ENCODE peak calls at places on chromosomes 12 and 14, in five cellular contexts. T, J, Y, K and X are unnamed samples.

GRCh38 chr12:109770861-109771670 is 57.4 kb downstream of the FAM222A start:
- DNase-seq in J (no peak), T (no peak), Y (no peak), K (no peak), X (peak; percentile 34)

GRCh38 chr12:78403681-78404080 is 460.9 kb upstream of the SYT1 start:
- DNase-seq in T (no peak), K (no peak), Y (no peak), J (no peak), X (no peak)

GRCh38 chr12:96199465-96199864 is 5.3 kb downstream of the ELK3 start:
- DNase-seq in J (no peak), T (no peak), K (no peak), Y (no peak), X (no peak)

GRCh38 chr14:50798048-50798421 is 32.9 kb downstream of the NIN start:
- DNase-seq in Y (no peak), T (no peak), K (peak; percentile 42), J (no peak), X (no peak)

GRCh38 chr12:79420146-79420618 is 270.6 kb downstream of the PAWR start:
- DNase-seq in K (no peak), T (no peak), J (peak; percentile 45), Y (peak; percentile 73), X (no peak)

GRCh38 chr12:66055837-66056319 is 74.7 kb downstream of the LLPH start:
- DNase-seq in T (no peak), J (no peak), K (peak; percentile 76), Y (peak; percentile 50), X (no peak)

GRCh38 chr12:50986961-50987737 is 34.8 kb downstream of the HIGD1C start:
- DNase-seq in Y (peak; percentile 46), J (peak; percentile 15), K (no peak), T (peak; percentile 56), X (peak; percentile 44)

GRCh38 chr12:3148366-3149000 is 71.3 kb downstream of the TSPAN9 start:
- DNase-seq in T (no peak), J (no peak), K (no peak), Y (no peak), X (no peak)

GRCh38 chr12:96425321-96425720 is 25.1 kb upstream of the CDK17 start:
- DNase-seq in J (no peak), K (no peak), Y (no peak), T (no peak), X (no peak)

GRCh38 chr12:25020621-25021243 is 71.8 kb upstream of the BCAT1 start:
- DNase-seq in K (peak; percentile 79), Y (no peak), J (no peak), T (no peak), X (no peak)

GRCh38 chr14:75242546-75243273 is 35.9 kb upstream of the FOS start:
- DNase-seq in K (no peak), T (no peak), Y (no peak), J (no peak), X (no peak)

GRCh38 chr12:1797011-1797901 is 23.1 kb upstream of the LRTM2 start:
- DNase-seq in T (no peak), K (no peak), Y (no peak), J (no peak), X (peak; percentile 33)

GRCh38 chr14:42930058-42930457 is 1323.4 kb downstream of the LRFN5 start:
- DNase-seq in T (no peak), Y (no peak), K (no peak), J (no peak), X (no peak)

GRCh38 chr14:76329150-76329881 is 46.6 kb upstream of the ESRRB start:
- DNase-seq in K (no peak), J (no peak), T (no peak), Y (no peak), X (no peak)

GRCh38 chr12:645563-646071 is 17.6 kb downstream of the NINJ2 start:
- DNase-seq in Y (peak; percentile 79), K (no peak), J (no peak), T (peak; percentile 83), X (no peak)

GRCh38 chr14:99327458-99328250 is 55.7 kb upstream of the BCL11B start:
- DNase-seq in T (no peak), K (no peak), Y (no peak), J (no peak), X (peak; percentile 6)

GRCh38 chr14:69619007-69619406 is 7.6 kb downstream of the SUSD6 start:
- DNase-seq in K (no peak), T (no peak), Y (no peak), J (no peak), X (no peak)

GRCh38 chr12:52837781-52838736 is 3.9 kb upstream of the KRT79 start:
- DNase-seq in Y (no peak), T (no peak), J (no peak), K (no peak), X (no peak)

GRCh38 chr12:21308785-21309184 is 25.9 kb downstream of the SLCO1A2 start:
- DNase-seq in T (no peak), J (no peak), Y (no peak), K (no peak), X (no peak)

GRCh38 chr14:58663494-58664111 is 25.8 kb downstream of the DACT1 start:
- DNase-seq in J (no peak), Y (no peak), K (no peak), T (no peak), X (peak; percentile 24)

GRCh38 chr14:52351191-52351560 is 37.1 kb downstream of the PTGER2 start:
- DNase-seq in J (no peak), K (no peak), Y (no peak), T (no peak), X (no peak)

GRCh38 chr12:8593246-8593645 is 19.4 kb downstream of the AICDA start:
- DNase-seq in T (no peak), Y (no peak), K (no peak), J (no peak), X (no peak)

GRCh38 chr14:55233591-55233990 is 37.6 kb upstream of the FBXO34 start:
- DNase-seq in Y (no peak), K (no peak), J (no peak), T (no peak), X (no peak)

GRCh38 chr12:128784030-128784770 is 39.6 kb downstream of the SLC15A4 start:
- DNase-seq in T (no peak), K (no peak), Y (no peak), J (no peak), X (no peak)

GRCh38 chr14:84959796-84960515 is 570.0 kb upstream of the FLRT2 start:
- DNase-seq in K (no peak), Y (no peak), J (no peak), T (no peak), X (no peak)

GRCh38 chr14:56482306-56482705 is 97.3 kb upstream of the TMEM260 start:
- DNase-seq in Y (no peak), K (no peak), J (peak; percentile 28), T (peak; percentile 9), X (no peak)

GRCh38 chr14:59897757-59898383 is 22.1 kb upstream of the LRRC9 start:
- DNase-seq in T (peak; percentile 14), K (no peak), Y (peak; percentile 30), J (peak; percentile 10), X (peak; percentile 51)

GRCh38 chr14:91311284-91311662 is 66.8 kb upstream of the GPR68 start:
- DNase-seq in J (no peak), Y (no peak), T (no peak), K (no peak), X (no peak)

GRCh38 chr12:12975322-12976077 is 23.5 kb upstream of the GPRC5D start:
- DNase-seq in K (no peak), J (peak; percentile 29), Y (peak; percentile 41), T (peak; percentile 45), X (peak; percentile 12)

GRCh38 chr12:104877107-104877705 is 80.9 kb downstream of the SLC41A2 start:
- DNase-seq in K (no peak), Y (no peak), T (peak; percentile 37), J (no peak), X (peak; percentile 51)

GRCh38 chr12:119412811-119413794 is 78.6 kb downstream of the CCDC60 start:
- DNase-seq in J (peak; percentile 56), Y (peak; percentile 43), K (no peak), T (peak; percentile 75), X (peak; percentile 70)

GRCh38 chr14:57519051-57519450 is 25.4 kb upstream of the CCDC198 start:
- DNase-seq in Y (peak; percentile 48), K (no peak), J (no peak), T (no peak), X (no peak)

DNA sequence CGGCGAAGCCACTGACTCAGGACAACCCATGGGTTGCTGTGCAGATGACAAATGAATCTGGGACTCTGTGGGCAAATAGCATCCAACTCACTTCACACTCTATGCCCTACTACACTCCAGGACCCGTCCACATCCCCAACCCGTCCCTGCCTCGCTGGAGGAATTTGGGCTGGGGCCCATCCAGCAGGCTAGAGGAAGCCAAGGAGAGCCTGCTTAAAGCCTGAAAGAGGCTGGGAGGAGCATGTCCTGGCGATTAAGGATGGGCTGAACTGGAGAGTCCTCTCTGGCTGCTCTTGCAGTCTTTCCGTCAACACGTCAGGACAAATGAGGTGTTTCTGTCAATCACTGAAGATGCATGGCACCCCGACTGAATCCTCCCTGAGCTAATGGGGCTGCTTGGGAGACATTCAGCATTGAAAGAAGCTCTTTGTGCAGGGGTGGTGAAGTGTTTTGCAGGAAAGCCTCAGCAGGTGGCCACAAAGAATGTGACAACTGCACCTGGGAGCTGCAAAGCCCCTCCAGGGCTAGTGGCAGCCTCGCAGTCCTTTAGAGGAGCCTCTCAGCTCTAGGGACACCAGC is 71.6 kb downstream of the ANO2 start:
- DNase-seq in K (no peak), J (no peak), T (no peak), Y (no peak), X (no peak)
- TF ChIP-seq ZBTB33 in K (no peak), J (no peak), T (no peak), Y (no peak), X (no peak)

GRCh38 chr12:48350249-48351021 is at the start of gene ZNF641:
- DNase-seq in J (no peak), Y (peak; percentile 45), K (no peak), T (peak; percentile 89), X (peak; percentile 92)
- TF ChIP-seq ZBTB33 in J (no peak), Y (no peak), K (no peak), T (no peak), X (no peak)

DNA sequence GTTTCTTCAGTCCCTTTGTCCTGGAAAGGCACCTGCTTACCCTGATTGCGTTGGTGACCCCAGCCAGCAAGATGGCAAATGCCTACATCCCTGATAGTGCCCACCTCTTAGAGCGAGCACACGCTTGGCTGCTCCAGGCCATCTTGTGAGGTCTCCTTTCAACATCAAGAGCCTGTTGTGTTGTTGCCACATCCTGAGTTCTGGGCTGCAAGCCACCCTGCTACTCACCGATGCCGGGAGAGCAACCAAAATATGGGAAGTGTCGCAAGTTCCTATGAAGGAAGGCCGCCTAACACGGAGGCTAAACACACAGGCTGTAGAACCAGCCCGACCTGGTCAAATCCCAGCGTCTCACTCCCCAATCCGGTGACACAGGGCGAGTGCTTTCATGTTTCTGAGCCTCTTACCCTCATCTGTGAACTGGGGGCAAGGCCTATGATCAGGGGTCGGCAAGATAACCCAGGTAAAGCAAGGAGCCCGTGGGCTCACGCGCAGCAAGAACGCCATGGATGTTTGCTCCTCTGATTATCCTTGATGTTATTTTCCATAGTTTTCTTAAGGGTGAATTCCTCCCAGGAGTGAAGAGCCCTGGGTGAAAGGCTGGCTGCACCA is 98.4 kb downstream of the LGMN start:
- DNase-seq in K (no peak), Y (no peak), J (no peak), T (no peak), X (no peak)
- TF ChIP-seq ZBTB33 in K (no peak), Y (no peak), J (no peak), T (no peak), X (no peak)

DNA sequence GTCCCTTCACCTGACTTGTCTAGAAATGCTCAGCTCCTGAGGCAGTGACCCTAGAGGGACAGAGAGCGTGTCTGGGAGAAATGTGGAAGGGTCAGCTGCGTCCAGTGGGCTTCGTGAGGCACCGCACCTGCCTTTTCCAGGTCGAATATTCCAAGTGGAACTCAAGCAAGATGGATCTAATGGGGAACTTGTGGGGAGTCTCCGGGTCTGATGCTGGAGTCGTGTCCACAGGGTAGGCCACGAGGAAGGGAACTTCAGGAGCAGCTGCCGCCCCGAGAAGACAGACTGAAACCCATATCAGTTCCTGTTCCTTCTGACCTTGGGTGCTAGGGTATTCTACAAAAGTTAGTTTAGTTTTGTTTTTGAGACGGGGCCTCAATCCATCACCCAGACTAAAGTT is 67.5 kb downstream of the TNFAIP2 start:
- DNase-seq in K (no peak), T (no peak), Y (no peak), J (no peak), X (no peak)
- TF ChIP-seq ZBTB33 in K (no peak), T (no peak), Y (no peak), J (no peak), X (no peak)